ENCODE peak calls at places on chromosomes 2 and 18, in five cellular contexts. H, W, V, Q and E are unnamed samples.
A peak's percentile ranks its signal among the peaks of the same experiment; 100 is the strongest.

GRCh38 chr2:3681625-3682024 is 21.8 kb upstream of the DCDC2C start:
- DNase-seq in V (no peak), W (no peak), Q (no peak), H (no peak), E (no peak)

GRCh38 chr2:73176205-73176880 is 26.0 kb upstream of the NOTO start:
- DNase-seq in Q (peak; percentile 23), W (peak; percentile 31), H (no peak), V (no peak), E (peak; percentile 11)

GRCh38 chr18:13265901-13266207 is 47.3 kb downstream of the LDLRAD4 start:
- DNase-seq in V (no peak), H (no peak), W (no peak), Q (no peak), E (no peak)

GRCh38 chr2:113105047-113105446 is 22.4 kb upstream of the IL1RN start:
- DNase-seq in V (no peak), H (peak; percentile 64), W (no peak), Q (no peak), E (no peak)

GRCh38 chr2:201781583-201782051 is 884 bp upstream of the ALS2 start:
- DNase-seq in W (peak; percentile 31), H (no peak), V (no peak), Q (no peak), E (peak; percentile 17)

GRCh38 chr2:228527481-228527880 is 346.0 kb upstream of the SPHKAP start:
- DNase-seq in W (no peak), H (no peak), V (no peak), Q (no peak), E (no peak)

GRCh38 chr2:134078349-134078748 is 175.5 kb upstream of the MGAT5 start:
- DNase-seq in W (no peak), Q (no peak), V (no peak), H (no peak), E (no peak)

GRCh38 chr2:72794572-72794971 is 31.3 kb downstream of the EXOC6B start:
- DNase-seq in Q (no peak), H (no peak), W (no peak), V (no peak), E (no peak)

GRCh38 chr2:178796079-178796677 is 11.0 kb downstream of the TTN start:
- DNase-seq in H (peak; percentile 35), Q (no peak), W (peak; percentile 7), V (peak; percentile 22), E (peak; percentile 28)

GRCh38 chr2:47189635-47190034 is 34.5 kb upstream of the STPG4 start:
- DNase-seq in W (peak; percentile 65), Q (no peak), H (peak; percentile 97), V (no peak), E (no peak)

GRCh38 chr2:16302431-16302830 is 362.1 kb downstream of the MYCN start:
- DNase-seq in Q (no peak), W (no peak), V (no peak), H (no peak), E (no peak)

DNA sequence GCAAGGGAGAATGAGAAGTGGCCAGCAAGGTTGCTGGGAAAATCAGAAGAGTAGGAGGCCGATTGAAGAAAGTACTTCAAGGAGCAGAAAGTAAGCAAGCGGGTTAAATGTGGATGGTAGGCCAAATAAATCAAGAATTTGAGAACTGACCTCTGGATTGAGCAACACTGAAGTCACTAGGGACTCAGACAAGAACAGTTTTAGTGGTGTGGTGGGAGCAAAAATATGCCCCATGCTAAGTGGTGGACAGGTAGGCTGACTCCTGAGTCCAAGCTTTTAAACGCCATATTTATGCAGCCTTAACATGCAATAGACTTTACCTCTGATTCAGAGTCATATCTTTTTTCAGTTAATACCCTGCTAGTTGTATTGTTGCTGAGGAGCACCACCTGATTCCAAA is 4.5 kb downstream of the TRABD2A start:
- DNase-seq in W (no peak), V (no peak), Q (no peak), H (no peak), E (no peak)
- H3K4me3 ChIP-seq in W (no peak overlapping the region), V (no peak overlapping the region), Q (no peak overlapping the region), H (no peak overlapping the region), E (no peak overlapping the region)

GRCh38 chr2:152336103-152336853 is 1.3 kb downstream of the FMNL2 start:
- DNase-seq in Q (peak; percentile 73), V (no peak), H (peak; percentile 32), W (peak; percentile 61), E (no peak)
- H3K4me1 ChIP-seq in Q (peaks cover 50% of the 10 kb centered on the region), V (no peaks in the 10 kb centered on the region), H (peaks cover 6% of the 10 kb centered on the region), W (no peaks in the 10 kb centered on the region), E (no peaks in the 10 kb centered on the region)

GRCh38 chr2:68645523-68645922 is 2.1 kb downstream of the PROKR1 start:
- DNase-seq in W (no peak), Q (no peak), H (peak; percentile 6), V (no peak), E (no peak)

GRCh38 chr2:68646303-68646702 is 2.9 kb downstream of the PROKR1 start:
- DNase-seq in V (peak; percentile 1), W (no peak), Q (no peak), H (no peak), E (no peak)

GRCh38 chr2:68643011-68643873 is at the start of gene PROKR1:
- DNase-seq in H (peak; percentile 5), V (no peak), Q (peak; percentile 26), W (peak; percentile 32), E (no peak)

GRCh38 chr2:68643874-68644485 is 601 bp downstream of the PROKR1 start:
- DNase-seq in W (no peak), V (no peak), H (no peak), Q (no peak), E (no peak)
- H3K27me3 ChIP-seq in W (peaks cover 25% of the 10 kb centered on the region), V (peaks cover 12% of the 10 kb centered on the region), H (peaks cover 57% of the 10 kb centered on the region), Q (peaks cover 100% of the 10 kb centered on the region), E (no peaks in the 10 kb centered on the region)

GRCh38 chr2:85242321-85242720 is 85.5 kb downstream of the TGOLN2 start:
- DNase-seq in H (no peak), V (no peak), Q (no peak), W (no peak), E (no peak)
- H3K4me3 ChIP-seq in H (no peak overlapping the region), V (no peak overlapping the region), Q (no peak overlapping the region), W (no peak overlapping the region), E (no peak overlapping the region)

GRCh38 chr2:10408649-10409579 is 39.2 kb downstream of the ODC1 start:
- DNase-seq in V (peak; percentile 79), W (peak; percentile 92), Q (peak; percentile 67), H (peak; percentile 48), E (peak; percentile 85)

GRCh38 chr2:10406491-10406890 is 41.6 kb downstream of the ODC1 start:
- DNase-seq in Q (no peak), H (no peak), W (no peak), V (no peak), E (no peak)

GRCh38 chr2:10407432-10407831 is 40.7 kb downstream of the ODC1 start:
- DNase-seq in V (no peak), H (no peak), W (no peak), Q (no peak), E (no peak)

GRCh38 chr2:10406016-10406415 is 42.1 kb downstream of the ODC1 start:
- DNase-seq in W (no peak), H (peak; percentile 40), V (no peak), Q (no peak), E (no peak)

DNA sequence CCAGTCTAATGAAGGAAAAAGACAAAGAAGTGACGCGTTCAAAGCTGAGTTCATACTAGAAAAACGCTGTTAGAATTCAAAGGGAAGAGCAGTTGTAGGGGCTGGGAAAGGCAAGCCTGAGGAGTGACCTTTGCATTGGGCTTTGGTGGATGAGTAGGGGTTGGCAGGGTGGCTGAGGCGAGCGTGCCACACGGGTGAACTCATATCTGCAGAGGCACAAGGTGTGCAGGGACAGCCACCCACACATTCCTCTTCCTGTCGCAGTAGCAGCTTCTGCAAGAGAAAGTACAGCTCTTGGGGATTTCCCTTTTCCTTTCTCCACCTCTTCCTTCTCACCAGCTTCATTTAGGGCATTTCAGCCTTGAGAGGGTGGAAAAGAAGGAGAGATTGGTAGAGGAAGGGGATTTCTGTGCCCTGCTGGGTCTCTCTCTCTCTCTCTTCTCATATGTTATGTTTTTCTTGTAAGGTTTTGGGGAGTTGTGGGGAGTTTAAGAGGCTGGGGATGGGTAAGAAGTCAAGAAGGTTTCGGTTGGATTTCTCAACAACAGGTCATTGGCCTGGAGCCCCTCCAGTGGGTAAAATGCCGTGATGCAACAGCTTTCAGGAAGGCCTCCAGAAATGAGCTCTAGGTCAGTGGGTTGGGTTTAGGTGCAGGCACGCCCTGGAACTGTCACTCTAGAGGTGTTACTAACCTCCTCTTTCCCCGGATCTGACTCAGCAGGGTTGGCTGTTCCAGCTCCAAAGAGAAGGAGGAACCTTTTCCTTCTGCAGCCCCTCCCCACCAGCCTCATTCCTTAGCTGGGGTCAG is 40.1 kb downstream of the ODC1 start:
- DNase-seq in H (peak; percentile 74), W (peak; percentile 96), Q (no peak), V (peak; percentile 72), E (peak; percentile 38)
- H3K4me1 ChIP-seq in H (peaks cover 50% of the 10 kb centered on the region), W (peaks cover 12% of the 10 kb centered on the region), Q (peaks cover 64% of the 10 kb centered on the region), V (peaks cover 50% of the 10 kb centered on the region), E (peaks cover 39% of the 10 kb centered on the region)

DNA sequence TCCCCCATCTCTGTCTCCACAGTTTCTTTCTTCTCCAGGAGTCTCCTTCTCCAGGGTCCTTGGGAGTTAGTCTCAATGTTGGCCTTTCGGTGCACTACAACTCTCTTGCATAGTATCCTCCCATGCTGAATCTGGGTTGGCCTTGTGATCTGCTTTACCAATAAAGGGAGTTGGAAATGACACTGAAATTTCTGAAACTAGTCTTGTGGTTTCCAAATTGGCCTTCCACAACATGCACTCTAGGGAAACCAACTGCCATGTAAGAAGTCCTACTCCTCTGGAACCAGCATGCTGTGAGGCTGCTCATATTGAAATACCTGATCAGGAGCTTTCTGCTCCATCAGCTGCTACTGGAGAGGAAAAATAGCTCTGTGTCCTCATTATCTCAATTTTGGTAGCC is 9.9 kb upstream of the ABHD3 start:
- DNase-seq in V (no peak), H (no peak), Q (no peak), W (no peak), E (no peak)
- H3K27me3 ChIP-seq in V (no peaks in the 10 kb centered on the region), H (no peaks in the 10 kb centered on the region), Q (no peaks in the 10 kb centered on the region), W (no peaks in the 10 kb centered on the region), E (no peaks in the 10 kb centered on the region)